ENCODE peak calls at places on chromosomes 13 and 19, in four cellular contexts. E, G, Z and Y are unnamed samples.

GRCh38 chr19:51564791-51565190 is 6.3 kb upstream of the ZNF175 start:
- DNase-seq in E (no peak), G (no peak), Z (no peak), Y (no peak)

GRCh38 chr13:50914848-50915247 is 5.3 kb downstream of the RNASEH2B start:
- DNase-seq in E (no peak), G (no peak), Z (no peak), Y (no peak)

GRCh38 chr19:41226053-41226873 is 7.2 kb downstream of the AXL start:
- DNase-seq in E (peak; percentile 84), G (peak; percentile 32), Z (peak; percentile 14), Y (peak; percentile 76)

GRCh38 chr19:47994209-47994802 is at the start of gene ELSPBP1:
- DNase-seq in E (no peak), G (no peak), Z (no peak), Y (no peak)

GRCh38 chr19:39502640-39503417 is 4.1 kb downstream of the DLL3 start:
- DNase-seq in E (no peak), G (no peak), Z (no peak), Y (peak; percentile 67)

GRCh38 chr19:17202249-17202648 is 12.9 kb upstream of the USE1 start:
- DNase-seq in E (no peak), G (no peak), Z (no peak), Y (no peak)

GRCh38 chr13:110006304-110006703 is 219.9 kb upstream of the IRS2 start:
- DNase-seq in E (no peak), G (no peak), Z (no peak), Y (no peak)

GRCh38 chr19:16778796-16779411 is 50.3 kb upstream of the SIN3B start:
- DNase-seq in E (peak; percentile 4), G (no peak), Z (no peak), Y (peak; percentile 33)

GRCh38 chr19:3335431-3336350 is 30.7 kb upstream of the NFIC start:
- DNase-seq in E (no peak), G (peak; percentile 29), Z (no peak), Y (peak; percentile 63)

GRCh38 chr13:43878897-43879322 is 630 bp downstream of the CCDC122 start:
- DNase-seq in E (peak; percentile 45), G (peak; percentile 44), Z (peak; percentile 66), Y (peak; percentile 70)

GRCh38 chr13:36553501-36553900 is 120.3 kb upstream of the SERTM1 start:
- DNase-seq in E (no peak), G (no peak), Z (no peak), Y (no peak)

GRCh38 chr13:44331912-44332840 is 41.4 kb upstream of the SERP2 start:
- DNase-seq in E (peak; percentile 10), G (peak; percentile 70), Z (peak; percentile 16), Y (peak; percentile 64)

GRCh38 chr13:23748591-23748990 is 140.6 kb downstream of the MIPEP start:
- DNase-seq in E (no peak), G (no peak), Z (no peak), Y (no peak)

GRCh38 chr19:19758164-19758563 is 25.3 kb upstream of the ZNF14 start:
- DNase-seq in E (no peak), G (no peak), Z (no peak), Y (no peak)

GRCh38 chr13:62626771-62627170 is 1211.1 kb upstream of the PCDH20 start:
- DNase-seq in E (no peak), G (no peak), Z (no peak), Y (no peak)

GRCh38 chr19:51461723-51462161 is 3.5 kb upstream of the SIGLEC8 start:
- DNase-seq in E (no peak), G (no peak), Z (no peak), Y (no peak)

GRCh38 chr13:41388143-41388881 is 69.0 kb upstream of the RGCC start:
- DNase-seq in E (no peak), G (no peak), Z (no peak), Y (peak; percentile 19)

GRCh38 chr13:72132065-72132464 is 265.1 kb upstream of the DACH1 start:
- DNase-seq in E (no peak), G (no peak), Z (no peak), Y (no peak)

GRCh38 chr19:45091031-45091918 is 1.7 kb upstream of the PPP1R37 start:
- DNase-seq in E (peak; percentile 99), G (peak; percentile 98), Z (peak; percentile 98), Y (peak; percentile 99)

GRCh38 chr19:5907216-5907615 is 2.5 kb downstream of the VMAC start:
- DNase-seq in E (no peak), G (no peak), Z (no peak), Y (no peak)

GRCh38 chr19:12838182-12838890 is at the start of gene MAST1:
- DNase-seq in E (no peak), G (no peak), Z (no peak), Y (peak; percentile 25)

GRCh38 chr13:31755803-31756212 is 16.5 kb downstream of the RXFP2 start:
- DNase-seq in E (no peak), G (no peak), Z (no peak), Y (no peak)

GRCh38 chr13:30371649-30372265 is 50.5 kb upstream of the UBE2L5 start:
- DNase-seq in E (peak; percentile 16), G (no peak), Z (no peak), Y (no peak)

GRCh38 chr13:27542220-27542619 is 78.1 kb downstream of the LNX2 start:
- DNase-seq in E (no peak), G (no peak), Z (no peak), Y (no peak)

GRCh38 chr13:89660752-89661151 is 1686.7 kb upstream of the MIR17HG start:
- DNase-seq in E (no peak), G (no peak), Z (no peak), Y (no peak)

GRCh38 chr13:44237276-44237767 is 136.3 kb upstream of the SERP2 start:
- DNase-seq in E (peak; percentile 60), G (peak; percentile 73), Z (peak; percentile 33), Y (peak; percentile 32)

GRCh38 chr19:53703361-53703760 is 71.6 kb downstream of the DPRX start:
- DNase-seq in E (no peak), G (no peak), Z (no peak), Y (no peak)

GRCh38 chr19:12481781-12482504 is 2.7 kb downstream of the ZNF709 start:
- DNase-seq in E (no peak), G (no peak), Z (no peak), Y (no peak)

GRCh38 chr13:111241862-111242261 is 78.6 kb upstream of the TEX29 start:
- DNase-seq in E (no peak), G (no peak), Z (no peak), Y (no peak)

GRCh38 chr19:31312004-31312403 is 37.2 kb downstream of the TSHZ3 start:
- DNase-seq in E (peak; percentile 46), G (no peak), Z (no peak), Y (no peak)

GRCh38 chr13:82136880-82137279 is 1745.4 kb downstream of the SLITRK1 start:
- DNase-seq in E (no peak), G (no peak), Z (no peak), Y (no peak)

GRCh38 chr13:30026093-30026492 is 175.7 kb upstream of the UBL3 start:
- DNase-seq in E (peak; percentile 49), G (no peak), Z (no peak), Y (no peak)

GRCh38 chr13:43805071-43805468 is 18.3 kb upstream of the ENOX1 start:
- DNase-seq in E (peak; percentile 82), G (peak; percentile 49), Z (peak; percentile 43), Y (no peak)

GRCh38 chr13:46830405-46831005 is 33.5 kb upstream of the ESD start:
- DNase-seq in E (no peak), G (no peak), Z (no peak), Y (no peak)

GRCh38 chr13:96091932-96092253 is 2.0 kb downstream of the HS6ST3 start:
- DNase-seq in E (no peak), G (no peak), Z (no peak), Y (no peak)

GRCh38 chr19:56748443-56748842 is 76.9 kb upstream of the ZNF835 start:
- DNase-seq in E (no peak), G (no peak), Z (no peak), Y (no peak)